ENCODE peak calls at places on chromosomes 3 and 15, in nine cellular contexts. One of them, this sample, is unnamed.

GRCh38 chr3:151199569-151200438 is 3.2 kb downstream of the GPR171 start:
- DNase-seq in neural crest cell: no peak
- DNase-seq in aorta: no peak
- DNase-seq in stimulated activated CD8-positive, alpha-beta memory T cell treated with anti-CD3 and anti-CD28 coated beads, Interleukin-15, amount 100 ng/mL, for 24 hours: no peak
- DNase-seq in hepatocyte: no peak
- DNase-seq in lung: no peak
- DNase-seq in HFF-Myc: no peak
- DNase-seq in AG09319: no peak
- DNase-seq in activated naive CD4-positive, alpha-beta T cell: no peak
- DNase-seq in this sample: no peak

GRCh38 chr15:20665653-20666052 is 124.1 kb upstream of the GOLGA6L6 start:
- DNase-seq in neural crest cell: no peak
- DNase-seq in stimulated activated CD8-positive, alpha-beta memory T cell treated with anti-CD3 and anti-CD28 coated beads, Interleukin-15, amount 100 ng/mL, for 24 hours: no peak
- DNase-seq in HFF-Myc: no peak
- DNase-seq in hepatocyte: no peak
- DNase-seq in activated naive CD4-positive, alpha-beta T cell: no peak
- DNase-seq in lung: no peak
- DNase-seq in aorta: peak
- DNase-seq in AG09319: no peak
- DNase-seq in this sample: no peak

GRCh38 chr3:58214484-58215316 is 3.9 kb upstream of the DNASE1L3 start:
- DNase-seq in stimulated activated CD8-positive, alpha-beta memory T cell treated with anti-CD3 and anti-CD28 coated beads, Interleukin-15, amount 100 ng/mL, for 24 hours: no peak
- DNase-seq in aorta: no peak
- DNase-seq in neural crest cell: no peak
- DNase-seq in hepatocyte: peak
- DNase-seq in HFF-Myc: no peak
- DNase-seq in activated naive CD4-positive, alpha-beta T cell: no peak
- DNase-seq in AG09319: no peak
- DNase-seq in lung: no peak
- DNase-seq in this sample: no peak

GRCh38 chr3:194772241-194773000 is 86.7 kb downstream of the FAM43A start:
- DNase-seq in activated naive CD4-positive, alpha-beta T cell: no peak
- DNase-seq in HFF-Myc: no peak
- DNase-seq in AG09319: no peak
- DNase-seq in hepatocyte: no peak
- DNase-seq in neural crest cell: no peak
- DNase-seq in lung: no peak
- DNase-seq in aorta: no peak
- DNase-seq in stimulated activated CD8-positive, alpha-beta memory T cell treated with anti-CD3 and anti-CD28 coated beads, Interleukin-15, amount 100 ng/mL, for 24 hours: no peak
- DNase-seq in this sample: no peak

GRCh38 chr3:47017504-47018268 is 38.2 kb downstream of the NBEAL2 start:
- DNase-seq in HFF-Myc: no peak
- DNase-seq in aorta: no peak
- DNase-seq in lung: no peak
- DNase-seq in neural crest cell: no peak
- DNase-seq in activated naive CD4-positive, alpha-beta T cell: no peak
- DNase-seq in AG09319: no peak
- DNase-seq in hepatocyte: no peak
- DNase-seq in stimulated activated CD8-positive, alpha-beta memory T cell treated with anti-CD3 and anti-CD28 coated beads, Interleukin-15, amount 100 ng/mL, for 24 hours: no peak
- DNase-seq in this sample: no peak

GRCh38 chr3:182118081-182118480 is 406.4 kb downstream of the SOX2 start:
- DNase-seq in aorta: no peak
- DNase-seq in AG09319: no peak
- DNase-seq in activated naive CD4-positive, alpha-beta T cell: no peak
- DNase-seq in stimulated activated CD8-positive, alpha-beta memory T cell treated with anti-CD3 and anti-CD28 coated beads, Interleukin-15, amount 100 ng/mL, for 24 hours: no peak
- DNase-seq in lung: no peak
- DNase-seq in HFF-Myc: no peak
- DNase-seq in hepatocyte: no peak
- DNase-seq in neural crest cell: no peak
- DNase-seq in this sample: no peak

GRCh38 chr3:186986811-186987210 is 56.5 kb downstream of the ST6GAL1 start:
- DNase-seq in hepatocyte: no peak
- DNase-seq in stimulated activated CD8-positive, alpha-beta memory T cell treated with anti-CD3 and anti-CD28 coated beads, Interleukin-15, amount 100 ng/mL, for 24 hours: no peak
- DNase-seq in AG09319: no peak
- DNase-seq in aorta: no peak
- DNase-seq in activated naive CD4-positive, alpha-beta T cell: no peak
- DNase-seq in HFF-Myc: no peak
- DNase-seq in lung: no peak
- DNase-seq in neural crest cell: no peak
- DNase-seq in this sample: no peak

GRCh38 chr3:33773627-33774026 is 24.8 kb upstream of the PDCD6IP start:
- DNase-seq in aorta: no peak
- DNase-seq in HFF-Myc: no peak
- DNase-seq in hepatocyte: peak
- DNase-seq in lung: no peak
- DNase-seq in stimulated activated CD8-positive, alpha-beta memory T cell treated with anti-CD3 and anti-CD28 coated beads, Interleukin-15, amount 100 ng/mL, for 24 hours: no peak
- DNase-seq in activated naive CD4-positive, alpha-beta T cell: no peak
- DNase-seq in neural crest cell: no peak
- DNase-seq in AG09319: no peak
- DNase-seq in this sample: no peak

GRCh38 chr3:197854596-197855343 is 63.7 kb downstream of the LRCH3 start:
- DNase-seq in AG09319: peak
- DNase-seq in HFF-Myc: peak
- DNase-seq in aorta: no peak
- DNase-seq in activated naive CD4-positive, alpha-beta T cell: no peak
- DNase-seq in lung: no peak
- DNase-seq in hepatocyte: peak
- DNase-seq in neural crest cell: no peak
- DNase-seq in stimulated activated CD8-positive, alpha-beta memory T cell treated with anti-CD3 and anti-CD28 coated beads, Interleukin-15, amount 100 ng/mL, for 24 hours: no peak
- DNase-seq in this sample: no peak

GRCh38 chr15:49831206-49831965 is 210.5 kb downstream of the DTWD1 start:
- DNase-seq in AG09319: peak
- DNase-seq in stimulated activated CD8-positive, alpha-beta memory T cell treated with anti-CD3 and anti-CD28 coated beads, Interleukin-15, amount 100 ng/mL, for 24 hours: no peak
- DNase-seq in HFF-Myc: peak
- DNase-seq in neural crest cell: no peak
- DNase-seq in hepatocyte: peak
- DNase-seq in aorta: peak
- DNase-seq in lung: no peak
- DNase-seq in activated naive CD4-positive, alpha-beta T cell: no peak
- DNase-seq in this sample: no peak

GRCh38 chr3:37174532-37175126 is at the start of gene LRRFIP2:
- DNase-seq in hepatocyte: no peak
- DNase-seq in stimulated activated CD8-positive, alpha-beta memory T cell treated with anti-CD3 and anti-CD28 coated beads, Interleukin-15, amount 100 ng/mL, for 24 hours: no peak
- DNase-seq in AG09319: no peak
- DNase-seq in lung: no peak
- DNase-seq in HFF-Myc: no peak
- DNase-seq in neural crest cell: no peak
- DNase-seq in aorta: no peak
- DNase-seq in activated naive CD4-positive, alpha-beta T cell: no peak
- DNase-seq in this sample: no peak

GRCh38 chr3:67090472-67090871 is 92.4 kb downstream of the KBTBD8 start:
- DNase-seq in aorta: no peak
- DNase-seq in AG09319: no peak
- DNase-seq in stimulated activated CD8-positive, alpha-beta memory T cell treated with anti-CD3 and anti-CD28 coated beads, Interleukin-15, amount 100 ng/mL, for 24 hours: no peak
- DNase-seq in neural crest cell: no peak
- DNase-seq in hepatocyte: peak
- DNase-seq in HFF-Myc: no peak
- DNase-seq in lung: no peak
- DNase-seq in activated naive CD4-positive, alpha-beta T cell: no peak
- DNase-seq in this sample: no peak

GRCh38 chr15:31305375-31305774 is 21.3 kb upstream of the KLF13 start:
- DNase-seq in aorta: no peak
- DNase-seq in lung: peak
- DNase-seq in activated naive CD4-positive, alpha-beta T cell: no peak
- DNase-seq in stimulated activated CD8-positive, alpha-beta memory T cell treated with anti-CD3 and anti-CD28 coated beads, Interleukin-15, amount 100 ng/mL, for 24 hours: no peak
- DNase-seq in hepatocyte: no peak
- DNase-seq in neural crest cell: no peak
- DNase-seq in HFF-Myc: no peak
- DNase-seq in AG09319: no peak
- DNase-seq in this sample: no peak

GRCh38 chr15:33188654-33189257 is 5.8 kb downstream of the FMN1 start:
- DNase-seq in hepatocyte: no peak
- DNase-seq in AG09319: no peak
- DNase-seq in neural crest cell: no peak
- DNase-seq in lung: no peak
- DNase-seq in stimulated activated CD8-positive, alpha-beta memory T cell treated with anti-CD3 and anti-CD28 coated beads, Interleukin-15, amount 100 ng/mL, for 24 hours: no peak
- DNase-seq in aorta: no peak
- DNase-seq in activated naive CD4-positive, alpha-beta T cell: no peak
- DNase-seq in HFF-Myc: no peak
- DNase-seq in this sample: no peak

GRCh38 chr3:151852074-151852811 is 21.2 kb upstream of the SUCNR1 start:
- DNase-seq in aorta: no peak
- DNase-seq in HFF-Myc: no peak
- DNase-seq in stimulated activated CD8-positive, alpha-beta memory T cell treated with anti-CD3 and anti-CD28 coated beads, Interleukin-15, amount 100 ng/mL, for 24 hours: no peak
- DNase-seq in lung: no peak
- DNase-seq in neural crest cell: no peak
- DNase-seq in AG09319: no peak
- DNase-seq in hepatocyte: no peak
- DNase-seq in activated naive CD4-positive, alpha-beta T cell: no peak
- DNase-seq in this sample: no peak

GRCh38 chr3:17195856-17196604 is 311.3 kb downstream of the PLCL2 start:
- DNase-seq in HFF-Myc: no peak
- DNase-seq in activated naive CD4-positive, alpha-beta T cell: no peak
- DNase-seq in AG09319: no peak
- DNase-seq in stimulated activated CD8-positive, alpha-beta memory T cell treated with anti-CD3 and anti-CD28 coated beads, Interleukin-15, amount 100 ng/mL, for 24 hours: no peak
- DNase-seq in aorta: no peak
- DNase-seq in lung: no peak
- DNase-seq in neural crest cell: no peak
- DNase-seq in hepatocyte: no peak
- DNase-seq in this sample: no peak

GRCh38 chr3:188296761-188297689 is 143.1 kb downstream of the LPP start:
- DNase-seq in activated naive CD4-positive, alpha-beta T cell: no peak
- DNase-seq in lung: peak
- DNase-seq in hepatocyte: peak
- DNase-seq in HFF-Myc: no peak
- DNase-seq in stimulated activated CD8-positive, alpha-beta memory T cell treated with anti-CD3 and anti-CD28 coated beads, Interleukin-15, amount 100 ng/mL, for 24 hours: no peak
- DNase-seq in neural crest cell: no peak
- DNase-seq in aorta: no peak
- DNase-seq in AG09319: no peak
- DNase-seq in this sample: no peak

GRCh38 chr15:78076231-78077052 is 1.1 kb downstream of the TBC1D2B start:
- DNase-seq in aorta: no peak
- DNase-seq in HFF-Myc: no peak
- DNase-seq in hepatocyte: no peak
- DNase-seq in AG09319: no peak
- DNase-seq in lung: no peak
- DNase-seq in neural crest cell: no peak
- DNase-seq in activated naive CD4-positive, alpha-beta T cell: no peak
- DNase-seq in stimulated activated CD8-positive, alpha-beta memory T cell treated with anti-CD3 and anti-CD28 coated beads, Interleukin-15, amount 100 ng/mL, for 24 hours: no peak
- DNase-seq in this sample: no peak

GRCh38 chr3:189419683-189420082 is 211.5 kb upstream of the TP63 start:
- DNase-seq in activated naive CD4-positive, alpha-beta T cell: no peak
- DNase-seq in neural crest cell: no peak
- DNase-seq in HFF-Myc: no peak
- DNase-seq in aorta: no peak
- DNase-seq in stimulated activated CD8-positive, alpha-beta memory T cell treated with anti-CD3 and anti-CD28 coated beads, Interleukin-15, amount 100 ng/mL, for 24 hours: no peak
- DNase-seq in hepatocyte: no peak
- DNase-seq in AG09319: no peak
- DNase-seq in lung: no peak
- DNase-seq in this sample: no peak

GRCh38 chr15:87209891-87210649 is 1046.5 kb downstream of the NTRK3 start:
- DNase-seq in aorta: no peak
- DNase-seq in AG09319: no peak
- DNase-seq in hepatocyte: no peak
- DNase-seq in lung: no peak
- DNase-seq in neural crest cell: no peak
- DNase-seq in activated naive CD4-positive, alpha-beta T cell: no peak
- DNase-seq in HFF-Myc: no peak
- DNase-seq in stimulated activated CD8-positive, alpha-beta memory T cell treated with anti-CD3 and anti-CD28 coated beads, Interleukin-15, amount 100 ng/mL, for 24 hours: no peak
- DNase-seq in this sample: no peak

GRCh38 chr3:161142486-161142885 is 37.3 kb upstream of the B3GALNT1 start:
- DNase-seq in neural crest cell: no peak
- DNase-seq in AG09319: peak
- DNase-seq in lung: no peak
- DNase-seq in HFF-Myc: peak
- DNase-seq in aorta: no peak
- DNase-seq in stimulated activated CD8-positive, alpha-beta memory T cell treated with anti-CD3 and anti-CD28 coated beads, Interleukin-15, amount 100 ng/mL, for 24 hours: no peak
- DNase-seq in hepatocyte: no peak
- DNase-seq in activated naive CD4-positive, alpha-beta T cell: no peak
- DNase-seq in this sample: no peak

GRCh38 chr3:47295976-47296375 is 13.2 kb downstream of the KLHL18 start:
- DNase-seq in lung: no peak
- DNase-seq in activated naive CD4-positive, alpha-beta T cell: no peak
- DNase-seq in HFF-Myc: no peak
- DNase-seq in hepatocyte: no peak
- DNase-seq in aorta: no peak
- DNase-seq in neural crest cell: no peak
- DNase-seq in stimulated activated CD8-positive, alpha-beta memory T cell treated with anti-CD3 and anti-CD28 coated beads, Interleukin-15, amount 100 ng/mL, for 24 hours: no peak
- DNase-seq in AG09319: no peak
- DNase-seq in this sample: no peak

GRCh38 chr15:50262533-50262932 is 3.0 kb downstream of the HDC start:
- DNase-seq in aorta: no peak
- DNase-seq in stimulated activated CD8-positive, alpha-beta memory T cell treated with anti-CD3 and anti-CD28 coated beads, Interleukin-15, amount 100 ng/mL, for 24 hours: no peak
- DNase-seq in neural crest cell: no peak
- DNase-seq in activated naive CD4-positive, alpha-beta T cell: no peak
- DNase-seq in AG09319: no peak
- DNase-seq in HFF-Myc: no peak
- DNase-seq in lung: no peak
- DNase-seq in hepatocyte: no peak
- DNase-seq in this sample: no peak

GRCh38 chr15:78767331-78767951 is 43.8 kb downstream of the ADAMTS7 start:
- DNase-seq in aorta: peak
- DNase-seq in activated naive CD4-positive, alpha-beta T cell: no peak
- DNase-seq in lung: no peak
- DNase-seq in neural crest cell: no peak
- DNase-seq in hepatocyte: no peak
- DNase-seq in AG09319: no peak
- DNase-seq in stimulated activated CD8-positive, alpha-beta memory T cell treated with anti-CD3 and anti-CD28 coated beads, Interleukin-15, amount 100 ng/mL, for 24 hours: no peak
- DNase-seq in HFF-Myc: no peak
- DNase-seq in this sample: no peak

GRCh38 chr3:14371573-14372474 is 30.6 kb upstream of the SLC6A6 start:
- DNase-seq in lung: peak
- DNase-seq in HFF-Myc: peak
- DNase-seq in hepatocyte: peak
- DNase-seq in stimulated activated CD8-positive, alpha-beta memory T cell treated with anti-CD3 and anti-CD28 coated beads, Interleukin-15, amount 100 ng/mL, for 24 hours: no peak
- DNase-seq in AG09319: peak
- DNase-seq in aorta: peak
- DNase-seq in neural crest cell: no peak
- DNase-seq in activated naive CD4-positive, alpha-beta T cell: no peak
- DNase-seq in this sample: no peak

GRCh38 chr15:74620636-74621545 is 5.3 kb downstream of the CLK3 start:
- DNase-seq in AG09319: no peak
- DNase-seq in lung: peak
- DNase-seq in aorta: peak
- DNase-seq in hepatocyte: peak
- DNase-seq in activated naive CD4-positive, alpha-beta T cell: peak
- DNase-seq in stimulated activated CD8-positive, alpha-beta memory T cell treated with anti-CD3 and anti-CD28 coated beads, Interleukin-15, amount 100 ng/mL, for 24 hours: peak
- DNase-seq in HFF-Myc: no peak
- DNase-seq in neural crest cell: peak
- DNase-seq in this sample: peak